ENCODE peak calls at places on chromosomes 6 and 20, in ten cellular contexts. K is iris pigment epithelial cell; Q is nucleus accumbens; I is NCI-H2171; T is NCI-H1930; H is CD4-positive, alpha-beta T cell; Y is mesenteric fat pad; G is HT1080; E is spleen; S is NCI-H2227 treated with DMSO at 0.1 percent for 48 hours. Z is an unnamed sample.

GRCh38 chr20:32034581-32035397 is 17.3 kb upstream of the HCK start:
- DNase-seq in K (no peak), Q (no peak), I (no peak), T (peak), H (no peak), Y (no peak), G (no peak), E (no peak), S (no peak), Z (no peak)

GRCh38 chr20:20971810-20972209 is 134.3 kb downstream of the LINC00237 start:
- DNase-seq in K (no peak), Q (no peak), I (no peak), T (no peak), H (no peak), Y (no peak), G (no peak), E (no peak), S (no peak), Z (no peak)

GRCh38 chr20:43507150-43508080 is at the start of gene L3MBTL1:
- DNase-seq in K (peak), Q (no peak), I (peak), T (peak), H (no peak), Y (peak), G (no peak), E (peak), S (peak), Z (peak)

GRCh38 chr6:137443901-137444300 is 50.3 kb downstream of the OLIG3 start:
- DNase-seq in K (no peak), Q (no peak), I (no peak), T (no peak), H (no peak), Y (no peak), G (peak), E (no peak), S (no peak), Z (no peak)

GRCh38 chr6:82744286-82745015 is 321.2 kb downstream of the UBE3D start:
- DNase-seq in K (no peak), Q (no peak), I (no peak), T (no peak), H (no peak), Y (no peak), G (no peak), E (no peak), S (no peak), Z (no peak)

GRCh38 chr6:26743157-26743821 is 83.7 kb upstream of the ZNF322 start:
- DNase-seq in K (peak), Q (no peak), I (no peak), T (no peak), H (no peak), Y (no peak), G (peak), E (no peak), S (no peak), Z (peak)

GRCh38 chr20:47974234-47974878 is 189.1 kb upstream of the SULF2 start:
- DNase-seq in K (no peak), Q (no peak), I (no peak), T (no peak), H (no peak), Y (peak), G (no peak), E (no peak), S (no peak), Z (no peak)

GRCh38 chr20:8601542-8601912 is 467.4 kb upstream of the PLCB4 start:
- DNase-seq in K (no peak), Q (no peak), I (no peak), T (no peak), H (no peak), Y (no peak), G (no peak), E (no peak), S (no peak), Z (no peak)

GRCh38 chr20:8740265-8740664 is 328.6 kb upstream of the PLCB4 start:
- DNase-seq in K (no peak), Q (no peak), I (no peak), T (no peak), H (no peak), Y (no peak), G (no peak), E (no peak), S (no peak), Z (no peak)

GRCh38 chr6:153401751-153402150 is 270.7 kb upstream of the RGS17 start:
- DNase-seq in K (no peak), Q (no peak), I (no peak), T (no peak), H (no peak), Y (no peak), G (no peak), E (no peak), S (no peak), Z (no peak)

GRCh38 chr20:43541214-43541613 is 17.6 kb upstream of the SGK2 start:
- DNase-seq in K (peak), Q (no peak), I (no peak), T (no peak), H (no peak), Y (no peak), G (no peak), E (no peak), S (no peak), Z (no peak)

GRCh38 chr6:43665376-43665775 is 20.5 kb downstream of the RSPH9 start:
- DNase-seq in K (no peak), Q (no peak), I (no peak), T (no peak), H (no peak), Y (no peak), G (peak), E (no peak), S (no peak), Z (no peak)

GRCh38 chr6:157849288-157850017 is 26.4 kb downstream of the SNX9 start:
- DNase-seq in K (no peak), Q (no peak), I (no peak), T (no peak), H (no peak), Y (no peak), G (no peak), E (no peak), S (no peak), Z (peak)

GRCh38 chr6:13447949-13448724 is 39.3 kb downstream of the GFOD1 start:
- DNase-seq in K (no peak), Q (no peak), I (no peak), T (no peak), H (no peak), Y (no peak), G (no peak), E (no peak), S (no peak), Z (no peak)

GRCh38 chr6:32607263-32607987 is 17.8 kb upstream of the HLA-DRB1 start:
- DNase-seq in K (no peak), Q (no peak), I (no peak), T (no peak), H (no peak), Y (no peak), G (no peak), E (no peak), S (no peak), Z (no peak)

GRCh38 chr20:61426361-61426760 is 174.3 kb downstream of the CDH4 start:
- DNase-seq in K (no peak), Q (no peak), I (no peak), T (no peak), H (no peak), Y (no peak), G (peak), E (no peak), S (no peak), Z (no peak)

GRCh38 chr6:131924881-131925474 is 26.2 kb downstream of the CCN2 start:
- DNase-seq in K (peak), Q (no peak), I (peak), T (peak), H (no peak), Y (no peak), G (peak), E (no peak), S (no peak), Z (no peak)

GRCh38 chr6:75791881-75792280 is 42.8 kb downstream of the MYO6 start:
- DNase-seq in K (peak), Q (no peak), I (no peak), T (no peak), H (no peak), Y (no peak), G (peak), E (no peak), S (no peak), Z (no peak)

Z was measured in islet precursor cell.